ENCODE peak calls at places on chromosome 3, in nine cellular contexts. T is stimulated activated CD8-positive, alpha-beta memory T cell treated with anti-CD3 and anti-CD28 coated beads, Interleukin-15, amount 100 ng/mL, for 4 hours; A is Caco-2; P is Calu3; H is astrocyte of the spinal cord; N is Peyer's patch; F is M059J; B is stimulated activated naive CD8-positive, alpha-beta T cell treated with anti-CD3 and anti-CD28 coated beads, Interleukin-15, amount 100 ng/mL, for 72 hours; S is HTR-8/SVneo. L is an unnamed sample.

GRCh38 chr3:28575748-28576589 is 227.3 kb upstream of the AZI2 start:
- DNase-seq in A (no peak), F (peak), B (no peak), N (no peak), S (no peak), T (no peak), P (no peak), H (no peak), L (peak)

GRCh38 chr3:192409203-192409837 is 318.0 kb downstream of the FGF12 start:
- DNase-seq in A (no peak), S (peak), T (no peak), N (no peak), P (peak), B (no peak), H (peak), F (peak), L (peak)

GRCh38 chr3:187735837-187736236 is 9.4 kb downstream of the BCL6 start:
- DNase-seq in P (no peak), S (no peak), F (peak), H (no peak), T (no peak), N (no peak), B (no peak), A (no peak), L (no peak)

GRCh38 chr3:160796089-160796812 is 40.2 kb downstream of the PPM1L start:
- DNase-seq in T (no peak), H (no peak), B (no peak), A (no peak), S (no peak), P (no peak), F (no peak), N (no peak), L (no peak)

GRCh38 chr3:14117468-14118399 is 6.9 kb downstream of the CHCHD4 start:
- DNase-seq in T (no peak), H (no peak), N (no peak), A (no peak), F (no peak), S (no peak), P (no peak), B (no peak), L (no peak)

GRCh38 chr3:139105154-139105702 is 60.5 kb upstream of the PRR23C start:
- DNase-seq in N (no peak), F (no peak), P (no peak), T (no peak), B (no peak), S (no peak), A (no peak), H (no peak), L (no peak)

GRCh38 chr3:10445561-10445960 is 59.8 kb downstream of the ATP2B2 start:
- DNase-seq in N (no peak), P (no peak), H (no peak), A (no peak), B (no peak), S (no peak), F (peak), T (no peak), L (no peak)

GRCh38 chr3:166425900-166426611 is 588.8 kb upstream of the BCHE start:
- DNase-seq in N (no peak), A (no peak), S (no peak), B (no peak), H (no peak), T (no peak), F (no peak), P (no peak), L (no peak)

GRCh38 chr3:107208796-107209195 is 168.4 kb upstream of the CCDC54 start:
- DNase-seq in F (peak), A (no peak), H (no peak), T (no peak), N (no peak), P (no peak), S (no peak), B (no peak), L (no peak)

GRCh38 chr3:62368705-62369475 is 4.5 kb downstream of the FEZF2 start:
- DNase-seq in A (no peak), H (no peak), F (no peak), P (no peak), S (no peak), T (no peak), B (no peak), N (no peak), L (no peak)

GRCh38 chr3:112769624-112770023 is 77.0 kb downstream of the CD200R1L start:
- DNase-seq in N (no peak), P (no peak), B (no peak), T (no peak), F (no peak), A (no peak), H (no peak), S (no peak), L (no peak)

GRCh38 chr3:19025441-19025840 is 122.9 kb upstream of the KCNH8 start:
- DNase-seq in B (no peak), H (no peak), S (no peak), A (no peak), N (no peak), F (no peak), T (no peak), P (no peak), L (no peak)

GRCh38 chr3:217948-218347 is 21.4 kb downstream of the CHL1 start:
- DNase-seq in P (no peak), F (no peak), B (no peak), N (no peak), H (no peak), S (no peak), T (no peak), A (no peak), L (no peak)

GRCh38 chr3:170128977-170129431 is 52.5 kb downstream of the PHC3 start:
- DNase-seq in H (no peak), S (peak), N (no peak), A (no peak), F (peak), P (no peak), T (no peak), B (peak), L (no peak)

GRCh38 chr3:122484985-122485384 is 29.8 kb downstream of the KPNA1 start:
- DNase-seq in S (no peak), F (peak), A (no peak), H (peak), N (no peak), T (no peak), B (no peak), P (peak), L (no peak)

L was measured in heart left ventricle.